ENCODE peak calls at places on chromosomes 5 and 9, in four cellular contexts. A is aorta, G is GM23248, N is hepatic stellate cell. T is an unnamed sample.

GRCh38 chr9:70043689-70044449 is at the start of gene MAMDC2:
- DNase-seq in A (peak), G (peak), N (peak), T (peak)

GRCh38 chr5:141182248-141182647 is at the start of gene PCDHB16:
- DNase-seq in A (no peak), G (peak), N (peak), T (peak)

GRCh38 chr5:139660105-139660915 is 12.2 kb downstream of the CXXC5 start:
- DNase-seq in A (peak), G (peak), N (no peak), T (peak)

GRCh38 chr5:78845487-78845886 is 139.6 kb downstream of the ARSB start:
- DNase-seq in A (no peak), G (no peak), N (no peak), T (no peak)

GRCh38 chr5:123720955-123721354 is 209.0 kb downstream of the CSNK1G3 start:
- DNase-seq in A (no peak), G (no peak), N (no peak), T (no peak)

GRCh38 chr5:157506981-157507780 is 47.2 kb downstream of the NIPAL4 start:
- DNase-seq in A (no peak), G (no peak), N (no peak), T (no peak)

GRCh38 chr9:110426052-110426709 is 88.5 kb upstream of the TXNDC8 start:
- DNase-seq in A (no peak), G (peak), N (no peak), T (peak)

GRCh38 chr5:23105021-23105420 is 251.9 kb upstream of the CDH12 start:
- DNase-seq in A (no peak), G (no peak), N (no peak), T (no peak)

GRCh38 chr5:72338810-72339209 is 18.6 kb downstream of the PTCD2 start:
- DNase-seq in A (no peak), G (no peak), N (no peak), T (no peak)

GRCh38 chr5:133995903-133996563 is 8.7 kb downstream of the VDAC1 start:
- DNase-seq in A (no peak), G (no peak), N (no peak), T (no peak)

GRCh38 chr9:135252980-135253304 is 165.5 kb downstream of the OLFM1 start:
- DNase-seq in A (peak), G (peak), N (no peak), T (no peak)

GRCh38 chr5:38249812-38250211 is 8.5 kb upstream of the EGFLAM start:
- DNase-seq in A (no peak), G (no peak), N (no peak), T (no peak)

GRCh38 chr9:87643778-87644570 is 81.9 kb upstream of the CTSL start:
- DNase-seq in A (no peak), G (no peak), N (no peak), T (no peak)

GRCh38 chr9:31394040-31394473 is 990.4 kb upstream of the ACO1 start:
- DNase-seq in A (no peak), G (no peak), N (no peak), T (no peak)

GRCh38 chr9:98596486-98596885 is 112.2 kb downstream of the GABBR2 start:
- DNase-seq in A (no peak), G (no peak), N (no peak), T (no peak)

GRCh38 chr5:172806897-172807672 is 27.0 kb upstream of the ERGIC1 start:
- DNase-seq in A (peak), G (peak), N (peak), T (peak)

GRCh38 chr5:82351754-82352145 is 73.6 kb upstream of the RPS23 start:
- DNase-seq in A (no peak), G (peak), N (peak), T (peak)

GRCh38 chr9:26502311-26502710 is 390.3 kb downstream of the CAAP1 start:
- DNase-seq in A (no peak), G (no peak), N (no peak), T (no peak)

GRCh38 chr9:110432253-110432652 is 94.6 kb upstream of the TXNDC8 start:
- DNase-seq in A (no peak), G (peak), N (no peak), T (peak)

GRCh38 chr5:42492978-42493377 is 69.7 kb downstream of the GHR start:
- DNase-seq in A (no peak), G (no peak), N (no peak), T (no peak)

GRCh38 chr5:54785729-54786548 is 199.5 kb downstream of the ESM1 start:
- DNase-seq in A (peak), G (peak), N (no peak), T (no peak)

GRCh38 chr5:124744170-124744911 is 2.1 kb downstream of the ZNF608 start:
- DNase-seq in A (peak), G (peak), N (no peak), T (no peak)

GRCh38 chr5:13348568-13348967 is 595.9 kb downstream of the DNAH5 start:
- DNase-seq in A (no peak), G (peak), N (no peak), T (no peak)

GRCh38 chr9:13386935-13387667 is 107.6 kb upstream of the MPDZ start:
- DNase-seq in A (no peak), G (peak), N (peak), T (peak)

GRCh38 chr9:116320180-116320799 is 166.7 kb downstream of the PAPPA start:
- DNase-seq in A (no peak), G (no peak), N (no peak), T (no peak)

GRCh38 chr5:107502711-107503110 is 168.0 kb downstream of the EFNA5 start:
- DNase-seq in A (no peak), G (no peak), N (no peak), T (no peak)

GRCh38 chr9:8883313-8883712 is 1083.7 kb upstream of the DMAC1 start:
- DNase-seq in A (no peak), G (no peak), N (no peak), T (no peak)

GRCh38 chr5:68946728-68947127 is 147.1 kb upstream of the SLC30A5 start:
- DNase-seq in A (no peak), G (no peak), N (no peak), T (no peak)

GRCh38 chr9:22469928-22470544 is 23.4 kb downstream of the DMRTA1 start:
- DNase-seq in A (no peak), G (peak), N (no peak), T (peak)

GRCh38 chr5:126963822-126964375 is 66.5 kb downstream of the MARCHF3 start:
- DNase-seq in A (no peak), G (no peak), N (no peak), T (no peak)

GRCh38 chr9:126775926-126776325 is 28.9 kb upstream of the ZBTB43 start:
- DNase-seq in A (no peak), G (no peak), N (no peak), T (no peak)

T was measured in HFFc6.